ENCODE peak calls at places on chromosomes 16 and 17, in six cellular contexts. L, P, N, S, H and K are unnamed samples.
A peak's percentile ranks its signal among the peaks of the same experiment; 100 is the strongest.

GRCh38 chr17:76088041-76088867 is 9.3 kb downstream of the ZACN start:
- DNase-seq in N (no peak), H (no peak), S (no peak), P (no peak), L (no peak), K (no peak)

GRCh38 chr17:28717578-28718316 is at the start of gene RAB34:
- DNase-seq in S (no peak), P (peak; percentile 84), H (peak; percentile 98), N (peak; percentile 68), L (no peak), K (peak; percentile 92)

GRCh38 chr16:67542464-67542863 is 13.8 kb downstream of the RIPOR1 start:
- DNase-seq in H (peak; percentile 48), L (peak; percentile 58), S (peak; percentile 88), P (no peak), N (peak; percentile 91), K (peak; percentile 80)

GRCh38 chr16:89482087-89482823 is 8.1 kb downstream of the ANKRD11 start:
- DNase-seq in N (no peak), P (no peak), L (no peak), S (no peak), H (no peak), K (no peak)

GRCh38 chr16:86608301-86608747 is 30.0 kb downstream of the FOXL1 start:
- DNase-seq in P (no peak), N (no peak), H (peak; percentile 95), L (no peak), S (no peak), K (peak; percentile 42)

GRCh38 chr16:11100239-11100750 is 155.7 kb downstream of the SOCS1 start:
- DNase-seq in L (no peak), N (peak; percentile 88), H (peak; percentile 96), S (peak; percentile 88), P (peak; percentile 87), K (peak; percentile 97)

GRCh38 chr17:66727634-66728570 is 107.0 kb upstream of the CACNG5 start:
- DNase-seq in H (peak; percentile 36), P (peak; percentile 78), N (peak; percentile 71), S (peak; percentile 55), L (peak; percentile 9), K (peak; percentile 37)

GRCh38 chr16:67378642-67379041 is 14.7 kb downstream of the TPPP3 start:
- DNase-seq in P (no peak), L (no peak), S (no peak), N (no peak), H (no peak), K (no peak)

GRCh38 chr16:84927621-84928591 is 83.4 kb downstream of the ZDHHC7 start:
- DNase-seq in P (no peak), H (no peak), L (no peak), N (no peak), S (no peak), K (no peak)

GRCh38 chr17:63082273-63082861 is 116.3 kb downstream of the TANC2 start:
- DNase-seq in N (peak; percentile 18), L (no peak), H (no peak), P (peak; percentile 28), S (peak; percentile 17), K (peak; percentile 37)

GRCh38 chr16:27230562-27230991 is 27.3 kb downstream of the KDM8 start:
- DNase-seq in H (no peak), S (peak; percentile 94), P (no peak), L (peak; percentile 66), N (no peak), K (no peak)

GRCh38 chr17:43920500-43921095 is 13.3 kb upstream of the MPP2 start:
- DNase-seq in P (no peak), N (no peak), H (no peak), L (no peak), S (no peak), K (no peak)

GRCh38 chr17:4645642-4646041 is 4.2 kb upstream of the ALOX15 start:
- DNase-seq in L (no peak), H (no peak), S (no peak), N (no peak), P (no peak), K (no peak)

GRCh38 chr16:56983211-56983751 is 6.1 kb upstream of the NLRC5 start:
- DNase-seq in L (no peak), S (no peak), N (no peak), H (no peak), P (peak; percentile 20), K (no peak)